ENCODE peak calls at places on chromosome 15, in ten cellular contexts. E is ovary, S is GM13977, I is ACHN, W is amniotic stem cell, G is COR-L47, B is AG09309, P is IMR-90, A is mucosa of descending colon, Y is fibroblast of pulmonary artery. U is an unnamed sample.

GRCh38 chr15:60135961-60136360 is 131.8 kb downstream of the FOXB1 start:
- DNase-seq in E (no peak), S (no peak), I (no peak), W (no peak), G (no peak), B (no peak), P (no peak), A (no peak), Y (no peak), U (no peak)

GRCh38 chr15:98957655-98958054 is 49.9 kb downstream of the PGPEP1L start:
- DNase-seq in E (no peak), S (no peak), I (no peak), W (no peak), G (no peak), B (no peak), P (no peak), A (no peak), Y (no peak), U (no peak)

GRCh38 chr15:90871097-90871715 is 2.8 kb downstream of the FURIN start:
- DNase-seq in E (peak), S (peak), I (no peak), W (no peak), G (no peak), B (no peak), P (no peak), A (peak), Y (no peak), U (no peak)

GRCh38 chr15:66505430-66505811 is 295 bp downstream of the ZWILCH start:
- DNase-seq in E (no peak), S (no peak), I (peak), W (no peak), G (no peak), B (no peak), P (peak), A (no peak), Y (peak), U (no peak)

GRCh38 chr15:62099171-62099601 is 32.4 kb downstream of the C2CD4A start:
- DNase-seq in E (no peak), S (no peak), I (no peak), W (no peak), G (no peak), B (no peak), P (peak), A (no peak), Y (peak), U (no peak)

GRCh38 chr15:90750186-90750585 is 33.0 kb downstream of the BLM start:
- DNase-seq in E (no peak), S (no peak), I (no peak), W (no peak), G (no peak), B (no peak), P (no peak), A (no peak), Y (no peak), U (no peak)

GRCh38 chr15:51621917-51622268 is 678 bp downstream of the DMXL2 start:
- DNase-seq in E (peak), S (peak), I (peak), W (peak), G (peak), B (no peak), P (peak), A (no peak), Y (peak), U (peak)

GRCh38 chr15:67127925-67128324 is 62.5 kb downstream of the SMAD3 start:
- DNase-seq in E (no peak), S (no peak), I (peak), W (peak), G (no peak), B (peak), P (peak), A (no peak), Y (peak), U (peak)

GRCh38 chr15:66004618-66005262 is 135.4 kb downstream of the RAB11A start:
- DNase-seq in E (no peak), S (peak), I (peak), W (no peak), G (no peak), B (no peak), P (peak), A (peak), Y (peak), U (no peak)

GRCh38 chr15:50234764-50235163 is 30.8 kb downstream of the HDC start:
- DNase-seq in E (no peak), S (no peak), I (no peak), W (no peak), G (no peak), B (no peak), P (no peak), A (no peak), Y (no peak), U (no peak)